ENCODE peak calls at places on chromosomes 2 and 18, in ten cellular contexts. One of them, this sample, is unnamed.

GRCh38 chr2:136751406-136751805 is 13.9 kb upstream of the THSD7B start:
- DNase-seq in left ventricle myocardium inferior: no peak
- DNase-seq in mesothelial cell of epicardium: no peak
- DNase-seq in SK-N-SH: no peak
- DNase-seq in RWPE1: no peak
- DNase-seq in ovary: no peak
- DNase-seq in CD4-positive, alpha-beta T cell: no peak
- DNase-seq in K562: no peak
- DNase-seq in fibroblast of lung: no peak
- DNase-seq in heart right ventricle: no peak
- DNase-seq in this sample: no peak

GRCh38 chr2:1628893-1629292 is 115.4 kb downstream of the PXDN start:
- DNase-seq in ovary: no peak
- DNase-seq in RWPE1: peak
- DNase-seq in fibroblast of lung: peak
- DNase-seq in mesothelial cell of epicardium: no peak
- DNase-seq in heart right ventricle: no peak
- DNase-seq in CD4-positive, alpha-beta T cell: no peak
- DNase-seq in left ventricle myocardium inferior: no peak
- DNase-seq in K562: no peak
- DNase-seq in SK-N-SH: no peak
- DNase-seq in this sample: no peak

GRCh38 chr2:11750422-11750821 is 4.0 kb downstream of the LPIN1 start:
- DNase-seq in K562: no peak
- DNase-seq in mesothelial cell of epicardium: no peak
- DNase-seq in left ventricle myocardium inferior: no peak
- DNase-seq in heart right ventricle: no peak
- DNase-seq in ovary: no peak
- DNase-seq in RWPE1: peak
- DNase-seq in CD4-positive, alpha-beta T cell: no peak
- DNase-seq in fibroblast of lung: no peak
- DNase-seq in SK-N-SH: no peak
- DNase-seq in this sample: no peak

GRCh38 chr2:217875138-217875537 is 127.7 kb downstream of the TNS1 start:
- DNase-seq in K562: no peak
- DNase-seq in SK-N-SH: no peak
- DNase-seq in ovary: no peak
- DNase-seq in fibroblast of lung: no peak
- DNase-seq in heart right ventricle: no peak
- DNase-seq in left ventricle myocardium inferior: no peak
- DNase-seq in mesothelial cell of epicardium: no peak
- DNase-seq in RWPE1: no peak
- DNase-seq in CD4-positive, alpha-beta T cell: no peak
- DNase-seq in this sample: no peak

GRCh38 chr2:99697811-99698568 is 208.2 kb upstream of the REV1 start:
- DNase-seq in left ventricle myocardium inferior: peak
- DNase-seq in mesothelial cell of epicardium: no peak
- DNase-seq in fibroblast of lung: peak
- DNase-seq in heart right ventricle: peak
- DNase-seq in CD4-positive, alpha-beta T cell: no peak
- DNase-seq in RWPE1: peak
- DNase-seq in SK-N-SH: no peak
- DNase-seq in K562: no peak
- DNase-seq in ovary: peak
- DNase-seq in this sample: no peak

GRCh38 chr2:196063773-196064172 is 4.9 kb downstream of the DNAH7 start:
- DNase-seq in mesothelial cell of epicardium: no peak
- DNase-seq in ovary: no peak
- DNase-seq in CD4-positive, alpha-beta T cell: no peak
- DNase-seq in K562: no peak
- DNase-seq in heart right ventricle: no peak
- DNase-seq in fibroblast of lung: no peak
- DNase-seq in left ventricle myocardium inferior: no peak
- DNase-seq in SK-N-SH: no peak
- DNase-seq in RWPE1: no peak
- DNase-seq in this sample: no peak

GRCh38 chr2:238941262-238941792 is 93.4 kb downstream of the TWIST2 start:
- DNase-seq in CD4-positive, alpha-beta T cell: no peak
- DNase-seq in SK-N-SH: no peak
- DNase-seq in K562: no peak
- DNase-seq in mesothelial cell of epicardium: peak
- DNase-seq in ovary: no peak
- DNase-seq in left ventricle myocardium inferior: no peak
- DNase-seq in RWPE1: no peak
- DNase-seq in heart right ventricle: no peak
- DNase-seq in fibroblast of lung: no peak
- DNase-seq in this sample: peak

GRCh38 chr2:216850665-216851327 is 9.1 kb downstream of the TNP1 start:
- DNase-seq in CD4-positive, alpha-beta T cell: no peak
- DNase-seq in fibroblast of lung: no peak
- DNase-seq in heart right ventricle: no peak
- DNase-seq in SK-N-SH: no peak
- DNase-seq in RWPE1: no peak
- DNase-seq in ovary: no peak
- DNase-seq in K562: peak
- DNase-seq in mesothelial cell of epicardium: no peak
- DNase-seq in left ventricle myocardium inferior: no peak
- DNase-seq in this sample: no peak

GRCh38 chr18:73564073-73564472 is 583.6 kb downstream of the FBXO15 start:
- DNase-seq in K562: no peak
- DNase-seq in mesothelial cell of epicardium: no peak
- DNase-seq in ovary: no peak
- DNase-seq in RWPE1: peak
- DNase-seq in CD4-positive, alpha-beta T cell: no peak
- DNase-seq in SK-N-SH: no peak
- DNase-seq in heart right ventricle: no peak
- DNase-seq in left ventricle myocardium inferior: no peak
- DNase-seq in fibroblast of lung: peak
- DNase-seq in this sample: no peak

GRCh38 chr2:98293003-98293402 is 53.3 kb upstream of the CNGA3 start:
- DNase-seq in heart right ventricle: no peak
- DNase-seq in fibroblast of lung: no peak
- DNase-seq in SK-N-SH: no peak
- DNase-seq in CD4-positive, alpha-beta T cell: no peak
- DNase-seq in K562: no peak
- DNase-seq in ovary: no peak
- DNase-seq in mesothelial cell of epicardium: no peak
- DNase-seq in left ventricle myocardium inferior: no peak
- DNase-seq in RWPE1: no peak
- DNase-seq in this sample: no peak

GRCh38 chr2:26292646-26293045 is 47.9 kb downstream of the HADHB start:
- DNase-seq in heart right ventricle: no peak
- DNase-seq in fibroblast of lung: peak
- DNase-seq in SK-N-SH: no peak
- DNase-seq in K562: no peak
- DNase-seq in left ventricle myocardium inferior: no peak
- DNase-seq in RWPE1: peak
- DNase-seq in CD4-positive, alpha-beta T cell: no peak
- DNase-seq in ovary: no peak
- DNase-seq in mesothelial cell of epicardium: no peak
- DNase-seq in this sample: no peak

GRCh38 chr2:231413921-231414476 is 18.5 kb downstream of the B3GNT7 start:
- DNase-seq in mesothelial cell of epicardium: no peak
- DNase-seq in left ventricle myocardium inferior: no peak
- DNase-seq in SK-N-SH: no peak
- DNase-seq in ovary: no peak
- DNase-seq in K562: no peak
- DNase-seq in CD4-positive, alpha-beta T cell: no peak
- DNase-seq in heart right ventricle: no peak
- DNase-seq in RWPE1: no peak
- DNase-seq in fibroblast of lung: no peak
- DNase-seq in this sample: no peak

GRCh38 chr18:47594621-47595086 is 335.8 kb downstream of the SMAD2 start:
- DNase-seq in K562: no peak
- DNase-seq in mesothelial cell of epicardium: no peak
- DNase-seq in SK-N-SH: peak
- DNase-seq in ovary: no peak
- DNase-seq in heart right ventricle: no peak
- DNase-seq in left ventricle myocardium inferior: no peak
- DNase-seq in RWPE1: no peak
- DNase-seq in fibroblast of lung: no peak
- DNase-seq in CD4-positive, alpha-beta T cell: no peak
- DNase-seq in this sample: no peak

GRCh38 chr2:27138111-27138510 is 1.1 kb downstream of the PRR30 start:
- DNase-seq in RWPE1: no peak
- DNase-seq in fibroblast of lung: no peak
- DNase-seq in heart right ventricle: no peak
- DNase-seq in mesothelial cell of epicardium: no peak
- DNase-seq in K562: no peak
- DNase-seq in left ventricle myocardium inferior: no peak
- DNase-seq in SK-N-SH: no peak
- DNase-seq in CD4-positive, alpha-beta T cell: no peak
- DNase-seq in ovary: no peak
- DNase-seq in this sample: no peak

GRCh38 chr18:2642771-2643170 is 12.8 kb upstream of the SMCHD1 start:
- DNase-seq in fibroblast of lung: no peak
- DNase-seq in left ventricle myocardium inferior: no peak
- DNase-seq in mesothelial cell of epicardium: no peak
- DNase-seq in SK-N-SH: no peak
- DNase-seq in heart right ventricle: no peak
- DNase-seq in ovary: no peak
- DNase-seq in K562: no peak
- DNase-seq in CD4-positive, alpha-beta T cell: no peak
- DNase-seq in RWPE1: no peak
- DNase-seq in this sample: no peak

GRCh38 chr2:72895759-72896281 is 8.6 kb downstream of the SPR start:
- DNase-seq in K562: no peak
- DNase-seq in fibroblast of lung: peak
- DNase-seq in CD4-positive, alpha-beta T cell: no peak
- DNase-seq in left ventricle myocardium inferior: no peak
- DNase-seq in RWPE1: no peak
- DNase-seq in mesothelial cell of epicardium: no peak
- DNase-seq in heart right ventricle: peak
- DNase-seq in ovary: peak
- DNase-seq in SK-N-SH: no peak
- DNase-seq in this sample: no peak

GRCh38 chr18:56327171-56327885 is 311.1 kb downstream of the TXNL1 start:
- DNase-seq in K562: no peak
- DNase-seq in mesothelial cell of epicardium: no peak
- DNase-seq in left ventricle myocardium inferior: no peak
- DNase-seq in SK-N-SH: no peak
- DNase-seq in RWPE1: no peak
- DNase-seq in fibroblast of lung: peak
- DNase-seq in heart right ventricle: no peak
- DNase-seq in ovary: no peak
- DNase-seq in CD4-positive, alpha-beta T cell: no peak
- DNase-seq in this sample: no peak

GRCh38 chr2:174836345-174836999 is 72.2 kb upstream of the CHRNA1 start:
- DNase-seq in left ventricle myocardium inferior: no peak
- DNase-seq in RWPE1: peak
- DNase-seq in heart right ventricle: no peak
- DNase-seq in fibroblast of lung: peak
- DNase-seq in CD4-positive, alpha-beta T cell: no peak
- DNase-seq in K562: no peak
- DNase-seq in mesothelial cell of epicardium: no peak
- DNase-seq in ovary: no peak
- DNase-seq in SK-N-SH: no peak
- DNase-seq in this sample: no peak

GRCh38 chr2:152499411-152499810 is 164.4 kb downstream of the FMNL2 start:
- DNase-seq in SK-N-SH: no peak
- DNase-seq in mesothelial cell of epicardium: no peak
- DNase-seq in heart right ventricle: no peak
- DNase-seq in left ventricle myocardium inferior: no peak
- DNase-seq in fibroblast of lung: no peak
- DNase-seq in K562: no peak
- DNase-seq in ovary: no peak
- DNase-seq in CD4-positive, alpha-beta T cell: no peak
- DNase-seq in RWPE1: no peak
- DNase-seq in this sample: no peak

GRCh38 chr2:112788653-112789052 is 4.4 kb upstream of the IL1A start:
- DNase-seq in SK-N-SH: no peak
- DNase-seq in CD4-positive, alpha-beta T cell: no peak
- DNase-seq in fibroblast of lung: no peak
- DNase-seq in RWPE1: no peak
- DNase-seq in K562: no peak
- DNase-seq in left ventricle myocardium inferior: no peak
- DNase-seq in ovary: no peak
- DNase-seq in heart right ventricle: no peak
- DNase-seq in mesothelial cell of epicardium: no peak
- DNase-seq in this sample: no peak
- TF ChIP-seq CTCF in SK-N-SH: no peak
- TF ChIP-seq CTCF in CD4-positive, alpha-beta T cell: no peak
- TF ChIP-seq CTCF in fibroblast of lung: no peak
- TF ChIP-seq CTCF in RWPE1: no peak
- TF ChIP-seq CTCF in K562: no peak
- TF ChIP-seq CTCF in left ventricle myocardium inferior: no peak
- TF ChIP-seq CTCF in ovary: no peak
- TF ChIP-seq CTCF in heart right ventricle: no peak
- TF ChIP-seq CTCF in mesothelial cell of epicardium: no peak
- TF ChIP-seq CTCF in this sample: no peak

GRCh38 chr2:75787532-75788132 is 76.9 kb upstream of the GCFC2 start:
- DNase-seq in left ventricle myocardium inferior: no peak
- DNase-seq in heart right ventricle: no peak
- DNase-seq in fibroblast of lung: peak
- DNase-seq in RWPE1: peak
- DNase-seq in mesothelial cell of epicardium: no peak
- DNase-seq in ovary: no peak
- DNase-seq in SK-N-SH: peak
- DNase-seq in CD4-positive, alpha-beta T cell: no peak
- DNase-seq in K562: peak
- DNase-seq in this sample: no peak
- TF ChIP-seq CTCF in left ventricle myocardium inferior: peak
- TF ChIP-seq CTCF in heart right ventricle: peak
- TF ChIP-seq CTCF in fibroblast of lung: peak
- TF ChIP-seq CTCF in RWPE1: peak
- TF ChIP-seq CTCF in mesothelial cell of epicardium: peak
- TF ChIP-seq CTCF in ovary: no peak
- TF ChIP-seq CTCF in SK-N-SH: peak
- TF ChIP-seq CTCF in CD4-positive, alpha-beta T cell: peak
- TF ChIP-seq CTCF in K562: no peak
- TF ChIP-seq CTCF in this sample: peak

DNA sequence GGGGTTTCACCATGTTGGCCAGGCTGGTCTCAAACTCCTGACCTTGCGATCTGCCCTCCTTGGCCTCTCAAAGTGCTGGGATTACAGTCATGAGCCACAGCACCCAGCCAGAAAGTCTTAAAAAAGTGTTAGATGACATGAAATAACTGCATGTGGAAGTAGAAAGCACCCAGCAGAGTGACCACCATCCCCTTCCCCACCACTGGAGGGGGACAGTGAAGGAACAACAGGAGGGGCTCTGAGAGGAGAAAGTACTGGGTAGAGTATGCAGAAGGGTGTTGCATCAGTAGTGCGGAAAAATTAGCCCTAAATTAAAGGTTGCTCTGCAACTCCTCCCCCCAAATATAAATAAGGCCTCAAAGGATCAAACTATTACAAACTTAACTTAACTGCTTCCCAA is 230.5 kb downstream of the ZNF521 start:
- DNase-seq in SK-N-SH: no peak
- DNase-seq in left ventricle myocardium inferior: no peak
- DNase-seq in ovary: no peak
- DNase-seq in CD4-positive, alpha-beta T cell: no peak
- DNase-seq in RWPE1: no peak
- DNase-seq in K562: no peak
- DNase-seq in heart right ventricle: no peak
- DNase-seq in mesothelial cell of epicardium: no peak
- DNase-seq in fibroblast of lung: no peak
- DNase-seq in this sample: no peak
- TF ChIP-seq CTCF in SK-N-SH: no peak
- TF ChIP-seq CTCF in left ventricle myocardium inferior: no peak
- TF ChIP-seq CTCF in ovary: no peak
- TF ChIP-seq CTCF in CD4-positive, alpha-beta T cell: no peak
- TF ChIP-seq CTCF in RWPE1: no peak
- TF ChIP-seq CTCF in K562: no peak
- TF ChIP-seq CTCF in heart right ventricle: no peak
- TF ChIP-seq CTCF in mesothelial cell of epicardium: no peak
- TF ChIP-seq CTCF in fibroblast of lung: peak
- TF ChIP-seq CTCF in this sample: no peak

GRCh38 chr2:9673914-9674481 is 43.2 kb upstream of the YWHAQ start:
- DNase-seq in SK-N-SH: peak
- DNase-seq in RWPE1: no peak
- DNase-seq in K562: peak
- DNase-seq in fibroblast of lung: no peak
- DNase-seq in ovary: no peak
- DNase-seq in mesothelial cell of epicardium: no peak
- DNase-seq in heart right ventricle: no peak
- DNase-seq in left ventricle myocardium inferior: no peak
- DNase-seq in CD4-positive, alpha-beta T cell: no peak
- DNase-seq in this sample: no peak
- TF ChIP-seq CTCF in SK-N-SH: no peak
- TF ChIP-seq CTCF in RWPE1: no peak
- TF ChIP-seq CTCF in K562: no peak
- TF ChIP-seq CTCF in fibroblast of lung: no peak
- TF ChIP-seq CTCF in ovary: no peak
- TF ChIP-seq CTCF in mesothelial cell of epicardium: no peak
- TF ChIP-seq CTCF in heart right ventricle: no peak
- TF ChIP-seq CTCF in left ventricle myocardium inferior: no peak
- TF ChIP-seq CTCF in CD4-positive, alpha-beta T cell: no peak
- TF ChIP-seq CTCF in this sample: no peak

This sample was measured in osteocyte.